ENCODE peak calls at places on chromosomes 1 and 21, in four cellular contexts. S, K, Q and R are unnamed samples.

GRCh38 chr1:234770924-234771540 is 161.1 kb upstream of the IRF2BP2 start:
- DNase-seq in S (no peak), Q (no peak), K (no peak), R (no peak)

GRCh38 chr1:16141573-16142336 is 14.1 kb downstream of the EPHA2 start:
- DNase-seq in K (no peak), S (no peak), Q (no peak), R (no peak)

GRCh38 chr1:47708658-47709301 is 270.9 kb downstream of the FOXD2 start:
- DNase-seq in K (no peak), S (no peak), Q (no peak), R (no peak)

GRCh38 chr1:7646981-7647901 is 123.9 kb upstream of the VAMP3 start:
- DNase-seq in K (peak), S (peak), Q (peak), R (peak)

GRCh38 chr21:43322311-43322710 is 104.6 kb downstream of the SIK1 start:
- DNase-seq in S (no peak), K (no peak), Q (no peak), R (no peak)

GRCh38 chr1:198166900-198167299 is 10.1 kb downstream of the NEK7 start:
- DNase-seq in S (no peak), Q (no peak), K (no peak), R (no peak)

GRCh38 chr1:161792740-161793139 is 26.6 kb downstream of the ATF6 start:
- DNase-seq in S (peak), K (no peak), Q (no peak), R (no peak)

GRCh38 chr1:9890224-9890731 is 19.8 kb downstream of the CTNNBIP1 start:
- DNase-seq in Q (no peak), S (peak), K (no peak), R (no peak)

GRCh38 chr1:7388488-7389185 is 382.5 kb upstream of the VAMP3 start:
- DNase-seq in S (no peak), K (no peak), Q (no peak), R (no peak)

GRCh38 chr1:30763654-30764248 is 6.2 kb upstream of the LAPTM5 start:
- DNase-seq in K (no peak), Q (no peak), S (no peak), R (no peak)

GRCh38 chr1:99965646-99966375 is 4.0 kb upstream of the SLC35A3 start:
- DNase-seq in Q (no peak), S (no peak), K (no peak), R (no peak)